ENCODE peak calls at places on chromosomes 16 and 17, in five cellular contexts. W, Q, A, K and Y are unnamed samples.

GRCh38 chr16:19881028-19881427 is 3.6 kb downstream of the GPRC5B start:
- DNase-seq in W (no peak), A (no peak), K (no peak), Q (no peak), Y (no peak)

GRCh38 chr16:54285414-54286066 is 1.0 kb downstream of the IRX3 start:
- DNase-seq in Q (peak; percentile 15), A (no peak), W (peak; percentile 87), K (no peak), Y (no peak)

GRCh38 chr17:72984145-72984924 is 108.2 kb downstream of the SLC39A11 start:
- DNase-seq in K (peak; percentile 94), W (no peak), Q (no peak), A (no peak), Y (no peak)

GRCh38 chr16:55478827-55479559 is at the start of gene MMP2:
- DNase-seq in A (no peak), Q (peak; percentile 43), W (peak; percentile 87), K (peak; percentile 49), Y (no peak)

GRCh38 chr16:23324727-23325126 is 22.6 kb downstream of the SCNN1B start:
- DNase-seq in W (peak; percentile 41), A (no peak), Q (no peak), K (no peak), Y (no peak)

GRCh38 chr17:57092171-57092570 is 7.1 kb downstream of the AKAP1 start:
- DNase-seq in A (no peak), K (peak; percentile 34), W (no peak), Q (no peak), Y (peak; percentile 29)

GRCh38 chr17:63911657-63912100 is 621 bp upstream of the CSHL1 start:
- DNase-seq in Q (peak; percentile 55), A (no peak), W (no peak), K (no peak), Y (peak; percentile 40)

GRCh38 chr17:2212328-2212981 is 91.1 kb downstream of the SMG6 start:
- DNase-seq in A (no peak), W (no peak), K (no peak), Q (no peak), Y (no peak)

GRCh38 chr17:9251273-9251672 is 230.0 kb downstream of the NTN1 start:
- DNase-seq in W (no peak), K (no peak), Q (no peak), A (no peak), Y (no peak)

GRCh38 chr16:58501242-58502131 is 1.5 kb downstream of the NDRG4 start:
- DNase-seq in Q (no peak), K (no peak), W (peak; percentile 75), A (peak; percentile 73), Y (peak; percentile 40)

GRCh38 chr16:55048745-55049144 is 118.1 kb downstream of the IRX5 start:
- DNase-seq in A (no peak), W (no peak), K (no peak), Q (no peak), Y (no peak)

GRCh38 chr16:55147401-55147800 is 176.6 kb upstream of the IRX6 start:
- DNase-seq in K (no peak), A (no peak), Q (no peak), W (no peak), Y (no peak)

GRCh38 chr16:66128363-66128725 is 238.1 kb upstream of the CDH5 start:
- DNase-seq in K (no peak), Q (no peak), A (no peak), W (no peak), Y (no peak)

GRCh38 chr17:30433514-30433913 is 43.7 kb upstream of the GOSR1 start:
- DNase-seq in Q (no peak), K (peak; percentile 86), W (no peak), A (no peak), Y (no peak)

GRCh38 chr17:9725575-9725974 is 65.8 kb downstream of the DHRS7C start:
- DNase-seq in A (no peak), Q (no peak), K (peak; percentile 32), W (no peak), Y (no peak)

GRCh38 chr17:15287533-15288267 is 22.6 kb upstream of the PMP22 start:
- DNase-seq in Q (no peak), K (no peak), W (no peak), A (no peak), Y (no peak)

GRCh38 chr16:29820271-29820701 is at the start of gene MVP:
- DNase-seq in K (no peak), Q (peak; percentile 68), W (peak; percentile 91), A (no peak), Y (peak; percentile 73)

GRCh38 chr16:30567160-30567990 is 4.1 kb downstream of the ZNF688 start:
- DNase-seq in W (no peak), A (no peak), Q (no peak), K (no peak), Y (peak; percentile 69)

GRCh38 chr17:64455993-64456885 is 7.3 kb downstream of the MILR1 start:
- DNase-seq in Q (no peak), K (no peak), A (no peak), W (no peak), Y (peak; percentile 47)

GRCh38 chr17:20244671-20245070 is 222.7 kb downstream of the LGALS9B start:
- DNase-seq in A (no peak), K (no peak), Q (no peak), W (no peak), Y (no peak)

GRCh38 chr16:67934306-67935095 is 2.1 kb downstream of the PSMB10 start:
- DNase-seq in A (no peak), Q (peak; percentile 35), W (no peak), K (no peak), Y (no peak)

GRCh38 chr17:50269477-50270429 is 4.5 kb upstream of the TMEM92 start:
- DNase-seq in W (peak; percentile 81), Q (peak; percentile 47), A (peak; percentile 52), K (peak; percentile 59), Y (peak; percentile 72)

GRCh38 chr16:17307501-17307900 is 163.3 kb downstream of the XYLT1 start:
- DNase-seq in A (no peak), W (no peak), Q (no peak), K (no peak), Y (no peak)

GRCh38 chr17:49987681-49988441 is 7.2 kb downstream of the DLX3 start:
- DNase-seq in K (no peak), Q (peak; percentile 16), A (no peak), W (peak; percentile 71), Y (no peak)

GRCh38 chr16:17921357-17921978 is 415.1 kb downstream of the NPIPA8 start:
- DNase-seq in W (no peak), Q (peak; percentile 17), A (no peak), K (no peak), Y (peak; percentile 72)

GRCh38 chr17:43669971-43670644 is 8.4 kb upstream of the MEOX1 start:
- DNase-seq in K (peak; percentile 46), W (no peak), A (no peak), Q (no peak), Y (no peak)

GRCh38 chr17:72393553-72393952 is 272.7 kb downstream of the SOX9 start:
- DNase-seq in Q (no peak), W (no peak), A (no peak), K (no peak), Y (no peak)

GRCh38 chr17:8105957-8106398 is 12.3 kb downstream of the ALOXE3 start:
- DNase-seq in Q (no peak), K (no peak), W (no peak), A (no peak), Y (peak; percentile 34)

GRCh38 chr17:8108972-8109668 is 9.2 kb downstream of the ALOXE3 start:
- DNase-seq in A (no peak), Q (no peak), W (no peak), K (no peak), Y (no peak)

GRCh38 chr17:8110907-8111306 is 7.4 kb downstream of the ALOXE3 start:
- DNase-seq in Q (no peak), K (no peak), W (no peak), A (no peak), Y (no peak)

GRCh38 chr17:8109669-8110455 is 8.5 kb downstream of the ALOXE3 start:
- DNase-seq in Q (peak; percentile 46), A (no peak), K (no peak), W (peak; percentile 86), Y (peak; percentile 73)

GRCh38 chr17:8110456-8110804 is 7.9 kb downstream of the ALOXE3 start:
- DNase-seq in Q (no peak), W (no peak), A (no peak), K (no peak), Y (no peak)
- H3K4me3 ChIP-seq in Q (no peak overlapping the region), W (no peak overlapping the region), A (peak overlapping the region; percentile 32), K (no peak overlapping the region), Y (no peak overlapping the region)

DNA sequence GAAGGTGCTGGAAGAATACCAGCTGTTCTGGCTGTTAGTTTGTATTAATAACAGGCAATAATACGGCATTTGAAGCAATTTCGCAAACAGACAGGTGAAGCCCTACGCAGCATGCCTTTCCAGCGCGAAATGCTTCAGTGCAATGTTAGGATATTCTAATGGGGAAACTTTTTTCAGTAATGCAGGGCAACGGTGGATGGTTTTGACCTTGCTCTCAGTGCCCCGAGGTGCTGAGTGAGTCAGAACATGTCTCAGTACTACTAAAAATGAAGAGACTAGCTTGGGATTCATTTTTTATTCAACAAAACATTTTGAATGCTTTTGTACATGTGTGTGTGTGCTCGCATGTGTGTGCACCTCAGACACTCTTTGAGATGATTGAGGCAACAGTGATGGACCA is 172.2 kb downstream of the RBFOX1 start:
- DNase-seq in K (no peak), A (no peak), Q (no peak), W (no peak), Y (no peak)
- H3K4me3 ChIP-seq in K (no peak overlapping the region), A (no peak overlapping the region), Q (no peak overlapping the region), W (no peak overlapping the region), Y (no peak overlapping the region)

GRCh38 chr17:39114744-39115534 is 36.5 kb downstream of the PLXDC1 start:
- DNase-seq in A (no peak), K (no peak), W (no peak), Q (no peak), Y (no peak)
- H3K4me3 ChIP-seq in A (no peak overlapping the region), K (no peak overlapping the region), W (no peak overlapping the region), Q (no peak overlapping the region), Y (no peak overlapping the region)

DNA sequence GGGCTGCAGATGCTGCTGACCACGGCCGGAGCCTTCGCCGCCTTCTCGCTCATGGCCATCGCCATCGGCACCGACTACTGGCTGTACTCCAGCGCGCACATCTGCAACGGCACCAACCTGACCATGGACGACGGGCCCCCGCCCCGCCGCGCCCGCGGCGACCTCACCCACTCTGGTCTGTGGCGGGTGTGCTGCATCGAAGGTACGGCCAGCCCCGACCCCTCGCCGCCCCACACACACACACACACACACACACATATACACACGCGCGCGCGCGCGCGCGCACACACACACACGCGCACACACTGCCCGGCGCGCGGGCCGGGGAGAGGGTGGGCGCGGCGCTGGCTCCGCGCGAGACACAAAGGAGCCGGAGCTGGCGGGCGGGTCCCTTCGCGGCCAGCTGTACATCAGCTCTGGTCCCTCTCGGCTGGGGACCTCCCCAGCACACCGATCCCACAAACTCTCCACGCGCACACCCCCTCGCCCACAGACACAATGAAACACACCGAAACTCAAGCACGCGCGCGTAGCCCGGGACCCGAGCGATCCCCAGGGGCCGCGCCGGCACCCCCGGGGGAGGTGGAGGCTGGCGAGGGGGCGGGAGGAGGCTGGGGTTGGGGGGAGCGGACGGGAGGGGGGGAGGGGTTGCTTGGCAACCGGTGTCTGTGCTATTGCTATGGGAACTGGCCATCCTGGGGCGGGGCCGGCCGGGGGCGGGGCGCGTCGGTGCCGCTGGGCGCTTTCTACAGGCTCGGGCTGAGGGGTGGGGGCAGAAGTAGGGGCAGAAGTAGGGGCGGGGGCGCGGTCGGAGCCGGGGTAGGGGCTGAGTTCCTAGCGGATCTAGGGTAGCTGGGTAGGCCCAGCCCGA is 658 bp downstream of the CACNG4 start:
- DNase-seq in W (no peak), Q (peak; percentile 38), K (no peak), A (no peak), Y (peak; percentile 30)
- H3K4me3 ChIP-seq in W (peak overlapping the region; percentile 53), Q (peak overlapping the region; percentile 56), K (peak overlapping the region; percentile 38), A (peak overlapping the region; percentile 57), Y (peak overlapping the region; percentile 36)